ENCODE peak calls at places on chromosomes 6 and 20, in six cellular contexts. C is IMR-90, J is sigmoid colon, M is heart left ventricle, Q is adrenal gland, Z is uterus. P is an unnamed sample. For H3K4me1, the result is how much of the 10 kb centered on the place peaks cover.

GRCh38 chr20:14860410-14860814 is 523.0 kb upstream of the FLRT3 start:
- DNase-seq in Q (no peak), J (no peak), M (no peak), C (no peak), Z (peak), P (no peak)

GRCh38 chr6:4774715-4775590 is 1.3 kb upstream of the CDYL start:
- DNase-seq in C (no peak), Q (peak), M (no peak), Z (peak), J (peak), P (no peak)

GRCh38 chr6:126066068-126067048 is 80.0 kb downstream of the TRMT11 start:
- DNase-seq in Q (no peak), Z (no peak), C (no peak), M (no peak), J (no peak), P (no peak)

GRCh38 chr6:130760006-130760405 is 67.2 kb upstream of the SMLR1 start:
- DNase-seq in J (no peak), Z (no peak), C (peak), M (no peak), Q (peak), P (no peak)

GRCh38 chr6:137853569-137854213 is 13.4 kb upstream of the TNFAIP3 start:
- DNase-seq in C (peak), Q (no peak), M (no peak), Z (no peak), J (no peak), P (no peak)

GRCh38 chr6:158160932-158161539 is 7.0 kb downstream of the SERAC1 start:
- DNase-seq in Z (no peak), C (peak), J (no peak), M (no peak), Q (peak), P (no peak)

GRCh38 chr6:169950558-169950957 is 199.1 kb downstream of the ERMARD start:
- DNase-seq in J (no peak), Z (no peak), Q (no peak), C (no peak), M (no peak), P (no peak)

GRCh38 chr20:3755269-3755668 is 12.3 kb downstream of the ADISSP start:
- DNase-seq in C (no peak), J (peak), Z (no peak), Q (no peak), M (no peak), P (no peak)

GRCh38 chr6:131728296-131728939 is 17.6 kb upstream of the CTAGE9 start:
- DNase-seq in J (no peak), Q (no peak), C (peak), M (no peak), Z (no peak), P (no peak)

GRCh38 chr6:26250806-26251075 is 114.3 kb upstream of the BTN3A2 start:
- DNase-seq in M (no peak), Q (no peak), C (peak), Z (no peak), J (no peak), P (no peak)

GRCh38 chr6:13413906-13414555 is 73.4 kb downstream of the GFOD1 start:
- DNase-seq in Z (no peak), J (no peak), M (no peak), C (peak), Q (no peak), P (peak)

GRCh38 chr20:24736131-24736843 is 212.8 kb upstream of the CST7 start:
- DNase-seq in J (no peak), M (no peak), C (peak), Q (no peak), Z (no peak), P (no peak)

GRCh38 chr20:57672164-57672563 is 37.7 kb downstream of the PMEPA1 start:
- DNase-seq in Q (no peak), C (peak), J (peak), M (peak), Z (peak), P (peak)

GRCh38 chr6:80411486-80411885 is 305.0 kb downstream of the BCKDHB start:
- DNase-seq in Z (no peak), C (no peak), M (no peak), Q (no peak), J (no peak), P (no peak)

GRCh38 chr6:85089255-85089654 is 324.9 kb upstream of the TBX18 start:
- DNase-seq in C (no peak), J (no peak), Q (no peak), Z (no peak), M (no peak), P (no peak)

GRCh38 chr6:44655368-44656342 is 268.1 kb downstream of the CDC5L start:
- DNase-seq in Q (peak), M (peak), Z (peak), J (peak), C (peak), P (peak)

GRCh38 chr20:49460916-49461315 is 21.6 kb downstream of the KCNB1 start:
- DNase-seq in C (no peak), J (no peak), Z (no peak), Q (no peak), M (no peak), P (no peak)

GRCh38 chr20:25720285-25720684 is 23.6 kb upstream of the ZNF337 start:
- DNase-seq in Q (no peak), J (no peak), M (no peak), Z (no peak), C (no peak), P (no peak)

GRCh38 chr20:61249626-61250025 is 2.4 kb upstream of the CDH4 start:
- DNase-seq in J (no peak), Q (no peak), C (no peak), Z (no peak), M (no peak), P (no peak)
- TF ChIP-seq POLR2A in J (no peak), Q (no peak), C (no peak), Z (no peak), M (no peak), P (no peak)

DNA sequence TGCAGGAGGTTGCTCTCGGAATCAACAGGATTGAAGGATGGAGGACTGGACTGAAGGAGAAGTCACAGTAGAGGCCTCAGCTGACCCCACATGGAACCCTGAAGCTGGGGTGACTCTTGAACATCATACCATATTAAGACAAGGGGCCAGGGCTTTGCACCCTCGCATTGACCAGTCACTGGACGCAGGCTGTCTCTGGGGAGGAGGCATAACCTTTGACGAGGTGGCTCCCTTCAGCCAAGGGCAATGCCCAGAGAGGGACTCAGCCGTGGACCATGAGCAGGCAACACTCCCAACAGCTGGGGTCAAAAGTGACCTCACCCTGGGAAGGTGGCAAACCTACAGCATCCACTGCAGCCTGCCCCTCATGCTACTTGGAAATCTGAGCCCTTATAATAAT is 21.7 kb downstream of the PACSIN1 start:
- DNase-seq in Q (no peak), M (no peak), Z (no peak), C (no peak), J (no peak), P (peak)
- H3K4me1 ChIP-seq in Q (under half), M (under half), Z (under half), C (under half), J (under half), P (under half)

GRCh38 chr20:17825251-17825691 is 125.5 kb downstream of the BANF2 start:
- DNase-seq in J (no peak), C (no peak), Z (no peak), M (peak), Q (peak), P (no peak)

GRCh38 chr20:17822540-17823155 is 122.9 kb downstream of the BANF2 start:
- DNase-seq in J (peak), C (no peak), Q (no peak), M (no peak), Z (no peak), P (peak)

GRCh38 chr20:17823382-17824144 is 123.8 kb downstream of the BANF2 start:
- DNase-seq in Z (no peak), Q (no peak), M (no peak), J (no peak), C (no peak), P (no peak)

GRCh38 chr20:17825949-17826843 is 126.4 kb downstream of the BANF2 start:
- DNase-seq in Z (no peak), C (peak), M (no peak), J (peak), Q (no peak), P (no peak)

DNA sequence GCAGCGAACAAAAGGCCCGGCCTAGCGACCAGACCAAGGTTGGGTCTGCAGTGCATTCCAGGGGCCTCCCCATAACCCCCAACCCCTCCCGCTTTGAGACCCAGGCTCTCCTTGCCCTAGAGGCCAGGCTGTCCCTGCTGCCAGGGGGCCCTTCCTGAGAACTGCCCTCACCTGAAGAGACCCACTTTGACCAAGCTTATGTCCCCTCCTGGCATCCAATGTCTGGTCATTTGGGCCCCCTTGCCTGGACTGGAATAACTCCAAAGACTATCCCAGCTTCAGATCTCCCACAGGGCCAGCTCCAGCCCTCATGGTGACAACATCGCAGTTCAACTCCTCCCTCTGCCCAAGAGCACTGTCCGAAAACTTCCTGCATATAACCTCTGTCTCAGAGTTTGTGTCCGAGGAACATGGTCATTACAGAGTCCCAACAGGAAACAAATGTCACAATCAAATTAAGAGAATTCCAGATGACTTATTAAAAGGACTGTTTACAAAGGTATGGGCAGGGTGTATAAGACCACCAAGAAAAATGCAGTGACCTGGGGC is 125.0 kb downstream of the BANF2 start:
- DNase-seq in Q (no peak), Z (no peak), C (no peak), M (no peak), J (peak), P (no peak)
- H3K27ac ChIP-seq in Q (peak), Z (no peak), C (no peak), M (peak), J (peak), P (peak)

GRCh38 chr6:143079325-143079640 is 18.6 kb downstream of the AIG1 start:
- DNase-seq in J (no peak), M (no peak), Q (no peak), Z (no peak), C (no peak), P (no peak)
- TF ChIP-seq POLR2A in J (no peak), M (no peak), Q (no peak), Z (no peak), C (no peak), P (no peak)

DNA sequence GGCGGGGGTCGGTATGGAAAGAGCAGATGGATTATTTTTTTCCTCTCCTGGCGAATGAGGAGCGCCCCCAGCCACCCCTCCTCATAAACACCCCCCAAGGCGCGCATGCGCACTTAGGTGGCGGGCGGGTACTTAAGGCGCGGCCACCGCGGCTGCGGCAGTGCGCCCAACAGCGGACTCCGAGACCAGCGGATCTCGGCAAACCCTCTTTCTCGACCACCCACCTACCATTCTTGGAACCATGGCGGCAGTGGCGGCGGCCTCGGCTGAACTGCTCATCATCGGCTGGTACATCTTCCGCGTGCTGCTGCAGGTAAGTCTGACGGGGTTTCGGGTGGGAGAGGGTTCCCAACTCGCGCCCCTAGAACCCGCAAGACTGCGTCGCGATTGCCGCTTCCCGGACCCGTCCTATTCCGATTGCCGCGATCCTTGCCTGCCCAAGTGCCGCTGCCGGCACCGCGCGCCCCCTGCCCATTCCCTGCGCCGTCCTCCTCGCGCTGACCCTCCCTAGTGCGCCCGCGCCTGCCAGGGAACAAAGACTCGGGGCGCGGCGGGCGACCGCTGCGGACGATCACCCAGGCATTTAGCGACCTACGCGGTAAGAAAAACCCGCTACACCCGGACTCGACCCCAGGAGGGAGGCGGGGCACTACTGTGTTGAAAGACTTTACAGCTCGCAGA is at the start of gene NNAT:
- DNase-seq in Z (no peak), C (no peak), J (no peak), Q (no peak), M (no peak), P (no peak)
- H3K4me1 ChIP-seq in Z (under half), C (under half), J (half or more), Q (under half), M (under half), P (under half)

DNA sequence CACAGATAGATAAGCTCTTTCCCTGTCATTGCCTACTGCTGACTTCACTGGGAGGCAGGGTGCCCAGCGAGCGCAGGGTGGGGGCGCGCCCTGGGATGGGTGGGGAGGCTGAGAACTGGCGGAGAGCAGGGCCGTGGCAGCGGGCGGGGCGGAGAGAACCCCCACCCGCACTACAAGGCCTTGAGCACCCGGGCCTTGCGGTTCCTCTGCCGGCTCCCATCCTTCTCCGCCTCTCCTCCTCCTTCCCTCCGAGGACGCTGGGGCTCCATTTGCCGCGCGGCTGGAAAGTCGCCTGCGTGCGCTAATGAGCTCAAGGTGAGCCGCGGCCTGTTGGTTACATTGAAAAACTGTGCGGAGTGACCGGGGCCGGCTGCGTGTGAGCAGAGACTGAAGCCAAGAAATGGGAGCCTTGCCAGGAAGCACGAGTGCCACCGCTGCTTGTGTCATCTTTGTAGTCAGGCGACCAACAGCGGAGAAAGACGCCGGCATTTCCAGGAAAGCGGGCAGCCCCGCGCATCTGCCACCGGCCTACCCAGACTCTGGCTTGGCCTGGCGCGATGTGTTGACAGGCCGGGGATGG is 963.5 kb upstream of the SLC35B3 start:
- DNase-seq in C (no peak), Q (no peak), M (peak), Z (no peak), J (no peak), P (no peak)
- H3K27ac ChIP-seq in C (no peak), Q (no peak), M (peak), Z (no peak), J (no peak), P (no peak)